ENCODE peak calls at places on chromosomes 7 and 10, in seven cellular contexts. One of them, this sample, is unnamed.

GRCh38 chr7:106644999-106645398 is 16.0 kb downstream of the CCDC71L start:
- DNase-seq in brain microvascular endothelial cell: no peak
- DNase-seq in A549: no peak
- DNase-seq in cardiac muscle cell: no peak
- DNase-seq in bronchial epithelial cell: no peak
- DNase-seq in AG09309: no peak
- DNase-seq in dorsolateral prefrontal cortex: no peak
- DNase-seq in this sample: no peak

GRCh38 chr7:86558680-86559079 is 85.0 kb upstream of the GRM3 start:
- DNase-seq in bronchial epithelial cell: peak; percentile 8
- DNase-seq in dorsolateral prefrontal cortex: no peak
- DNase-seq in A549: no peak
- DNase-seq in brain microvascular endothelial cell: no peak
- DNase-seq in AG09309: no peak
- DNase-seq in cardiac muscle cell: no peak
- DNase-seq in this sample: no peak

GRCh38 chr10:90930070-90930837 is 9.4 kb upstream of the ANKRD1 start:
- DNase-seq in cardiac muscle cell: peak; percentile 81
- DNase-seq in A549: peak; percentile 52
- DNase-seq in bronchial epithelial cell: peak; percentile 23
- DNase-seq in AG09309: peak; percentile 78
- DNase-seq in brain microvascular endothelial cell: peak; percentile 72
- DNase-seq in dorsolateral prefrontal cortex: no peak
- DNase-seq in this sample: no peak

GRCh38 chr10:127102176-127102575 is 94.2 kb downstream of the INSYN2A start:
- DNase-seq in cardiac muscle cell: no peak
- DNase-seq in A549: no peak
- DNase-seq in dorsolateral prefrontal cortex: no peak
- DNase-seq in AG09309: no peak
- DNase-seq in bronchial epithelial cell: peak; percentile 63
- DNase-seq in brain microvascular endothelial cell: no peak
- DNase-seq in this sample: no peak

GRCh38 chr10:69343905-69344304 is 65.6 kb downstream of the HK1 start:
- DNase-seq in A549: no peak
- DNase-seq in AG09309: no peak
- DNase-seq in cardiac muscle cell: no peak
- DNase-seq in dorsolateral prefrontal cortex: no peak
- DNase-seq in brain microvascular endothelial cell: no peak
- DNase-seq in bronchial epithelial cell: no peak
- DNase-seq in this sample: no peak

GRCh38 chr10:117007080-117007479 is 2.1 kb upstream of the SHTN1 start:
- DNase-seq in bronchial epithelial cell: peak; percentile 85
- DNase-seq in A549: peak; percentile 58
- DNase-seq in AG09309: peak; percentile 69
- DNase-seq in cardiac muscle cell: no peak
- DNase-seq in dorsolateral prefrontal cortex: no peak
- DNase-seq in brain microvascular endothelial cell: peak; percentile 14
- DNase-seq in this sample: no peak

GRCh38 chr7:101871351-101871750 is 53.9 kb downstream of the CUX1 start:
- DNase-seq in bronchial epithelial cell: no peak
- DNase-seq in A549: no peak
- DNase-seq in cardiac muscle cell: no peak
- DNase-seq in dorsolateral prefrontal cortex: no peak
- DNase-seq in AG09309: no peak
- DNase-seq in brain microvascular endothelial cell: no peak
- DNase-seq in this sample: no peak

GRCh38 chr10:69086131-69086530 is 1.8 kb upstream of the SRGN start:
- DNase-seq in cardiac muscle cell: no peak
- DNase-seq in bronchial epithelial cell: no peak
- DNase-seq in dorsolateral prefrontal cortex: no peak
- DNase-seq in brain microvascular endothelial cell: no peak
- DNase-seq in A549: no peak
- DNase-seq in AG09309: no peak
- DNase-seq in this sample: no peak

GRCh38 chr7:102272075-102272916 is 14.4 kb upstream of the SH2B2 start:
- DNase-seq in AG09309: peak; percentile 28
- DNase-seq in bronchial epithelial cell: peak; percentile 50
- DNase-seq in cardiac muscle cell: peak; percentile 79
- DNase-seq in brain microvascular endothelial cell: peak; percentile 48
- DNase-seq in A549: peak; percentile 91
- DNase-seq in dorsolateral prefrontal cortex: peak; percentile 86
- DNase-seq in this sample: peak; percentile 85

GRCh38 chr7:33258561-33258960 is 129.2 kb downstream of the BBS9 start:
- DNase-seq in bronchial epithelial cell: no peak
- DNase-seq in cardiac muscle cell: no peak
- DNase-seq in brain microvascular endothelial cell: peak; percentile 8
- DNase-seq in AG09309: no peak
- DNase-seq in A549: no peak
- DNase-seq in dorsolateral prefrontal cortex: no peak
- DNase-seq in this sample: no peak

GRCh38 chr7:107638594-107638993 is 22.0 kb upstream of the SLC26A4 start:
- DNase-seq in A549: no peak
- DNase-seq in bronchial epithelial cell: no peak
- DNase-seq in brain microvascular endothelial cell: no peak
- DNase-seq in dorsolateral prefrontal cortex: no peak
- DNase-seq in AG09309: no peak
- DNase-seq in cardiac muscle cell: no peak
- DNase-seq in this sample: no peak

GRCh38 chr10:44206127-44206818 is 178.6 kb downstream of the CXCL12 start:
- DNase-seq in cardiac muscle cell: no peak
- DNase-seq in A549: no peak
- DNase-seq in brain microvascular endothelial cell: no peak
- DNase-seq in dorsolateral prefrontal cortex: no peak
- DNase-seq in bronchial epithelial cell: no peak
- DNase-seq in AG09309: no peak
- DNase-seq in this sample: no peak

GRCh38 chr7:99453105-99453504 is 12.9 kb downstream of the ATP5MF start:
- DNase-seq in brain microvascular endothelial cell: no peak
- DNase-seq in AG09309: no peak
- DNase-seq in bronchial epithelial cell: no peak
- DNase-seq in A549: no peak
- DNase-seq in cardiac muscle cell: no peak
- DNase-seq in dorsolateral prefrontal cortex: no peak
- DNase-seq in this sample: no peak

GRCh38 chr10:104580321-104580720 is 60.8 kb upstream of the SORCS3 start:
- DNase-seq in brain microvascular endothelial cell: no peak
- DNase-seq in dorsolateral prefrontal cortex: peak; percentile 51
- DNase-seq in cardiac muscle cell: no peak
- DNase-seq in AG09309: peak; percentile 32
- DNase-seq in bronchial epithelial cell: peak; percentile 75
- DNase-seq in A549: no peak
- DNase-seq in this sample: no peak

GRCh38 chr7:137399827-137400823 is 56.6 kb upstream of the PTN start:
- DNase-seq in cardiac muscle cell: peak; percentile 49
- DNase-seq in brain microvascular endothelial cell: no peak
- DNase-seq in A549: no peak
- DNase-seq in bronchial epithelial cell: peak; percentile 68
- DNase-seq in AG09309: no peak
- DNase-seq in dorsolateral prefrontal cortex: no peak
- DNase-seq in this sample: no peak

GRCh38 chr10:43041422-43042342 is 35.2 kb upstream of the RET start:
- DNase-seq in cardiac muscle cell: no peak
- DNase-seq in AG09309: no peak
- DNase-seq in A549: no peak
- DNase-seq in dorsolateral prefrontal cortex: no peak
- DNase-seq in brain microvascular endothelial cell: no peak
- DNase-seq in bronchial epithelial cell: no peak
- DNase-seq in this sample: no peak

DNA sequence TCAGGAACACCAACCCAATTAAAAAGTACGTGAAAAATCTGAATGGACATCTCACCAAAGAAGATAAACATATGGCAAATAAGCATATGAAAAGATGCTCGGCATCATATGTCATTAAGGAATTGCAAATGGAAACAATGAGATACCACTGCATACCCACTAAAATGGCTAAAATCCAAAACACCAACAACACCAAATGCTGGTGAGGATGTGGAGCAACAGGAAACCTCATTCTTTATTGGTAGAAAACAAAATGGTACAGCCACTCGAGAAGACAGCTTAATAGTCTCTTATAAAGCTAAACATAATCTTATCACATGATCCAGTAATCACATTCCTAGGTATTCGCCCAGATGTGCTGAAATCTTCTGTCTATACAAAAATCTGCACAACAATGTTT is 13.1 kb downstream of the RSU1 start:
- DNase-seq in bronchial epithelial cell: no peak
- DNase-seq in dorsolateral prefrontal cortex: no peak
- DNase-seq in AG09309: no peak
- DNase-seq in brain microvascular endothelial cell: no peak
- DNase-seq in A549: no peak
- DNase-seq in cardiac muscle cell: no peak
- DNase-seq in this sample: no peak
- TF ChIP-seq CTCF in bronchial epithelial cell: no peak
- TF ChIP-seq CTCF in dorsolateral prefrontal cortex: no peak
- TF ChIP-seq CTCF in AG09309: no peak
- TF ChIP-seq CTCF in brain microvascular endothelial cell: no peak
- TF ChIP-seq CTCF in A549: no peak
- TF ChIP-seq CTCF in cardiac muscle cell: no peak
- TF ChIP-seq CTCF in this sample: no peak

GRCh38 chr10:88409236-88409635 is 173.9 kb downstream of the RNLS start:
- DNase-seq in brain microvascular endothelial cell: no peak
- DNase-seq in AG09309: no peak
- DNase-seq in cardiac muscle cell: no peak
- DNase-seq in dorsolateral prefrontal cortex: no peak
- DNase-seq in bronchial epithelial cell: peak; percentile 84
- DNase-seq in A549: no peak
- DNase-seq in this sample: no peak

GRCh38 chr10:88408111-88408510 is 175.0 kb downstream of the RNLS start:
- DNase-seq in brain microvascular endothelial cell: no peak
- DNase-seq in A549: no peak
- DNase-seq in cardiac muscle cell: no peak
- DNase-seq in dorsolateral prefrontal cortex: no peak
- DNase-seq in AG09309: no peak
- DNase-seq in bronchial epithelial cell: no peak
- DNase-seq in this sample: no peak

GRCh38 chr10:88401671-88402347 is 181.3 kb downstream of the RNLS start:
- DNase-seq in A549: no peak
- DNase-seq in dorsolateral prefrontal cortex: no peak
- DNase-seq in cardiac muscle cell: no peak
- DNase-seq in brain microvascular endothelial cell: peak; percentile 22
- DNase-seq in bronchial epithelial cell: peak; percentile 40
- DNase-seq in AG09309: no peak
- DNase-seq in this sample: no peak

GRCh38 chr10:88399240-88399639 is 183.9 kb downstream of the RNLS start:
- DNase-seq in A549: no peak
- DNase-seq in brain microvascular endothelial cell: no peak
- DNase-seq in cardiac muscle cell: no peak
- DNase-seq in AG09309: no peak
- DNase-seq in dorsolateral prefrontal cortex: no peak
- DNase-seq in bronchial epithelial cell: no peak
- DNase-seq in this sample: no peak

DNA sequence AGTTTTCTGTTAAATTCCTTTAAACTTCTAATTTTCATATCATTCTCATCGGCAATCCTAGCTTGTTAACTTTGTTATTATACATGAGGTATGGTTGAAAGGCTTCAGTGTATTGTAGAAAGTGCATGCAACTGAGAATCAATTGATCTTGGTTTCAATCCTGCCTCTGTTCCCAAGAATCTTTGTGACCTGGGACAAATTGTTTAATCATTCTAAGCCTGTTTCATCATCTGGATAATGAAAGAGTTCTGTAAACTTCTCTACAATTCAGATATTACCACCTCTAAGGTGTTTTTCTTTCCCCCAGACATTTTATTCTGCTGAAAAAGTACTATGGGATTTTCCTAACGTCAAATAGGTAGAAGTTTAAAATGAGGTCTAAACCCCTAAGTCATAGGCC is 179.0 kb downstream of the RNLS start:
- DNase-seq in A549: no peak
- DNase-seq in cardiac muscle cell: no peak
- DNase-seq in dorsolateral prefrontal cortex: no peak
- DNase-seq in bronchial epithelial cell: no peak
- DNase-seq in brain microvascular endothelial cell: no peak
- DNase-seq in AG09309: no peak
- DNase-seq in this sample: no peak
- TF ChIP-seq CTCF in A549: no peak
- TF ChIP-seq CTCF in cardiac muscle cell: no peak
- TF ChIP-seq CTCF in dorsolateral prefrontal cortex: no peak
- TF ChIP-seq CTCF in bronchial epithelial cell: no peak
- TF ChIP-seq CTCF in brain microvascular endothelial cell: no peak
- TF ChIP-seq CTCF in AG09309: no peak
- TF ChIP-seq CTCF in this sample: no peak

GRCh38 chr7:32223071-32223650 is 153.0 kb upstream of the PDE1C start:
- DNase-seq in A549: no peak
- DNase-seq in brain microvascular endothelial cell: no peak
- DNase-seq in dorsolateral prefrontal cortex: no peak
- DNase-seq in cardiac muscle cell: no peak
- DNase-seq in bronchial epithelial cell: no peak
- DNase-seq in AG09309: no peak
- DNase-seq in this sample: no peak
- TF ChIP-seq CTCF in A549: no peak
- TF ChIP-seq CTCF in brain microvascular endothelial cell: no peak
- TF ChIP-seq CTCF in dorsolateral prefrontal cortex: no peak
- TF ChIP-seq CTCF in cardiac muscle cell: no peak
- TF ChIP-seq CTCF in bronchial epithelial cell: no peak
- TF ChIP-seq CTCF in AG09309: no peak
- TF ChIP-seq CTCF in this sample: no peak

DNA sequence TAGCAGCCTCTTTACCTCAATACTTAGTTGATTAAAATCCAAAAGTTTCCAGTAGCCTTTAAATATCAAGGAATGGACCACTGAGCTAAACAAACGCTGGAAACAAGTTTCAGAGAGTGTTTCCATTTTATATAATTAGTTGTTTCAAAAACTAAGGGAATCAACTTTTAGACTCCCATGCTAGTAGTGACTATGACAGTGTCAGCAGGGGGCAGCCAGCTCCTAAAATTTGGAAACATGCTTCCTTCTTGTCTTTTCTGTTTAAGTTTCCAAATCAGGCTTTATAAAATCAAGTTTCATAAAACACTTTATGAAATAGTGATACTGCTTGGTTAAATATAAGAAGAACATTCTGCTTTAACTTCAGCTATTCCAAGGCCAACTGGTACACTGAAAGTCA is 138.2 kb upstream of the TMEM229A start:
- DNase-seq in brain microvascular endothelial cell: peak; percentile 7
- DNase-seq in dorsolateral prefrontal cortex: peak; percentile 43
- DNase-seq in AG09309: no peak
- DNase-seq in cardiac muscle cell: peak; percentile 53
- DNase-seq in bronchial epithelial cell: peak; percentile 25
- DNase-seq in A549: no peak
- DNase-seq in this sample: no peak
- TF ChIP-seq CTCF in brain microvascular endothelial cell: peak; percentile 64
- TF ChIP-seq CTCF in dorsolateral prefrontal cortex: peak; percentile 56
- TF ChIP-seq CTCF in AG09309: no peak
- TF ChIP-seq CTCF in cardiac muscle cell: peak; percentile 21
- TF ChIP-seq CTCF in bronchial epithelial cell: peak; percentile 63
- TF ChIP-seq CTCF in A549: no peak
- TF ChIP-seq CTCF in this sample: peak; percentile 69

This sample was measured in neural crest cell.